ENCODE peak calls at places on chromosomes 3 and 15, in six cellular contexts. X is small intestine, G is sigmoid colon, M is K562, T is NCI-H2029, P is DMS153. R is an unnamed sample.

GRCh38 chr15:58568157-58568571 is 136.4 kb downstream of the LIPC start:
- DNase-seq in X (peak; percentile 48), G (no peak), M (peak; percentile 25), T (peak; percentile 62), P (no peak), R (no peak)

GRCh38 chr3:113531826-113532697 is at the start of gene SIDT1:
- DNase-seq in X (peak; percentile 80), G (no peak), M (no peak), T (peak; percentile 14), P (peak; percentile 26), R (no peak)

GRCh38 chr15:29701151-29701550 is 121.1 kb downstream of the TJP1 start:
- DNase-seq in X (no peak), G (no peak), M (no peak), T (no peak), P (no peak), R (no peak)

GRCh38 chr15:83365370-83365938 is 81.0 kb upstream of the BNC1 start:
- DNase-seq in X (no peak), G (no peak), M (no peak), T (no peak), P (no peak), R (no peak)

GRCh38 chr3:73279-73678 is 123.3 kb upstream of the CHL1 start:
- DNase-seq in X (no peak), G (no peak), M (no peak), T (no peak), P (no peak), R (no peak)

GRCh38 chr15:61144055-61144454 is 85.0 kb downstream of the RORA start:
- DNase-seq in X (no peak), G (no peak), M (no peak), T (no peak), P (no peak), R (no peak)

GRCh38 chr3:16536344-16536663 is 22.8 kb upstream of the RFTN1 start:
- DNase-seq in X (no peak), G (no peak), M (no peak), T (no peak), P (no peak), R (no peak)

GRCh38 chr15:85792872-85793621 is 1.7 kb downstream of the KLHL25 start:
- DNase-seq in X (peak; percentile 49), G (no peak), M (no peak), T (no peak), P (no peak), R (no peak)

GRCh38 chr3:53225651-53226050 is 30.2 kb downstream of the TKT start:
- DNase-seq in X (no peak), G (no peak), M (peak; percentile 4), T (no peak), P (no peak), R (no peak)

GRCh38 chr3:123096701-123097100 is 29.9 kb downstream of the PDIA5 start:
- DNase-seq in X (no peak), G (peak; percentile 94), M (no peak), T (no peak), P (no peak), R (no peak)

GRCh38 chr3:109382573-109382972 is 45.2 kb upstream of the DPPA4 start:
- DNase-seq in X (no peak), G (no peak), M (no peak), T (no peak), P (no peak), R (no peak)

GRCh38 chr3:184748219-184749135 is 36.6 kb upstream of the MAGEF1 start:
- DNase-seq in X (peak; percentile 62), G (no peak), M (peak; percentile 52), T (no peak), P (no peak), R (no peak)

GRCh38 chr3:65854606-65855304 is 184.0 kb downstream of the MAGI1 start:
- DNase-seq in X (peak; percentile 74), G (no peak), M (no peak), T (peak; percentile 74), P (peak; percentile 90), R (peak; percentile 40)

GRCh38 chr15:22930782-22931484 is 49.2 kb downstream of the CYFIP1 start:
- DNase-seq in X (peak; percentile 41), G (no peak), M (no peak), T (peak; percentile 43), P (no peak), R (no peak)

GRCh38 chr15:52112203-52112750 is 298 bp downstream of the BCL2L10 start:
- DNase-seq in X (peak; percentile 59), G (no peak), M (no peak), T (peak; percentile 3), P (no peak), R (no peak)

GRCh38 chr3:11272913-11273574 is 847 bp downstream of the ATG7 start:
- DNase-seq in X (no peak), G (no peak), M (no peak), T (no peak), P (no peak), R (no peak)

GRCh38 chr15:25805006-25805405 is 58.1 kb downstream of the ATP10A start:
- DNase-seq in X (no peak), G (no peak), M (no peak), T (no peak), P (no peak), R (peak; percentile 5)

GRCh38 chr15:66233487-66234415 is 19.8 kb downstream of the MEGF11 start:
- DNase-seq in X (no peak), G (no peak), M (peak; percentile 64), T (no peak), P (no peak), R (no peak)

GRCh38 chr15:28873585-28874139 is 12.1 kb upstream of the APBA2 start:
- DNase-seq in X (no peak), G (no peak), M (no peak), T (no peak), P (no peak), R (peak; percentile 56)

GRCh38 chr3:108090066-108090700 is 648 bp downstream of the CD47 start:
- DNase-seq in X (peak; percentile 48), G (peak; percentile 70), M (no peak), T (peak; percentile 35), P (no peak), R (no peak)

GRCh38 chr3:140809326-140809725 is 131.5 kb downstream of the TRIM42 start:
- DNase-seq in X (no peak), G (no peak), M (no peak), T (no peak), P (no peak), R (no peak)

GRCh38 chr3:159856496-159857098 is 132.0 kb upstream of the IL12A start:
- DNase-seq in X (no peak), G (no peak), M (no peak), T (no peak), P (no peak), R (no peak)

R was measured in cerebellar nuclear complex.